ENCODE peak calls at places on chromosomes 6 and 20, in six cellular contexts. Q, P, X, R, V and Z are unnamed samples. For H3K27me3, the result is how much of the 10 kb centered on the place peaks cover.

GRCh38 chr20:35305682-35306556 is 13.7 kb upstream of the FAM83C start:
- DNase-seq in Q (no peak), P (peak), X (peak), R (peak), V (no peak), Z (peak)

GRCh38 chr6:14763616-14764015 is 482.3 kb upstream of the JARID2 start:
- DNase-seq in Q (no peak), P (no peak), X (no peak), R (no peak), V (no peak), Z (no peak)

GRCh38 chr20:20022498-20022897 is 5.3 kb downstream of the NAA20 start:
- DNase-seq in Q (no peak), P (no peak), X (no peak), R (no peak), V (no peak), Z (no peak)

GRCh38 chr20:49583669-49584417 is 15.9 kb upstream of the PTGIS start:
- DNase-seq in Q (no peak), P (peak), X (peak), R (peak), V (no peak), Z (no peak)

GRCh38 chr6:79601020-79601609 is 30.0 kb upstream of the SH3BGRL2 start:
- DNase-seq in Q (no peak), P (peak), X (no peak), R (peak), V (no peak), Z (no peak)

GRCh38 chr20:59779656-59780380 is 153.6 kb downstream of the SYCP2 start:
- DNase-seq in Q (no peak), P (no peak), X (peak), R (no peak), V (no peak), Z (peak)

GRCh38 chr20:1835126-1835525 is 60.1 kb upstream of the SIRPA start:
- DNase-seq in Q (no peak), P (no peak), X (no peak), R (no peak), V (no peak), Z (no peak)

GRCh38 chr20:4710106-4710475 is 11.6 kb upstream of the PRND start:
- DNase-seq in Q (no peak), P (no peak), X (no peak), R (no peak), V (no peak), Z (no peak)

GRCh38 chr20:40887100-40887499 is 141.5 kb upstream of the TOP1 start:
- DNase-seq in Q (no peak), P (no peak), X (no peak), R (no peak), V (no peak), Z (no peak)

GRCh38 chr6:126202689-126203088 is 137.2 kb upstream of the CENPW start:
- DNase-seq in Q (no peak), P (no peak), X (no peak), R (no peak), V (no peak), Z (no peak)

GRCh38 chr6:68559716-68560115 is 75.4 kb upstream of the ADGRB3 start:
- DNase-seq in Q (no peak), P (peak), X (no peak), R (no peak), V (peak), Z (no peak)

GRCh38 chr6:108781419-108782110 is 66.7 kb upstream of the ARMC2 start:
- DNase-seq in Q (no peak), P (peak), X (no peak), R (no peak), V (peak), Z (no peak)

GRCh38 chr6:45724511-45724910 is 291.1 kb downstream of the CLIC5 start:
- DNase-seq in Q (no peak), P (peak), X (no peak), R (peak), V (no peak), Z (no peak)

GRCh38 chr20:24581443-24582170 is 112.2 kb downstream of the SYNDIG1 start:
- DNase-seq in Q (no peak), P (no peak), X (no peak), R (no peak), V (no peak), Z (no peak)

DNA sequence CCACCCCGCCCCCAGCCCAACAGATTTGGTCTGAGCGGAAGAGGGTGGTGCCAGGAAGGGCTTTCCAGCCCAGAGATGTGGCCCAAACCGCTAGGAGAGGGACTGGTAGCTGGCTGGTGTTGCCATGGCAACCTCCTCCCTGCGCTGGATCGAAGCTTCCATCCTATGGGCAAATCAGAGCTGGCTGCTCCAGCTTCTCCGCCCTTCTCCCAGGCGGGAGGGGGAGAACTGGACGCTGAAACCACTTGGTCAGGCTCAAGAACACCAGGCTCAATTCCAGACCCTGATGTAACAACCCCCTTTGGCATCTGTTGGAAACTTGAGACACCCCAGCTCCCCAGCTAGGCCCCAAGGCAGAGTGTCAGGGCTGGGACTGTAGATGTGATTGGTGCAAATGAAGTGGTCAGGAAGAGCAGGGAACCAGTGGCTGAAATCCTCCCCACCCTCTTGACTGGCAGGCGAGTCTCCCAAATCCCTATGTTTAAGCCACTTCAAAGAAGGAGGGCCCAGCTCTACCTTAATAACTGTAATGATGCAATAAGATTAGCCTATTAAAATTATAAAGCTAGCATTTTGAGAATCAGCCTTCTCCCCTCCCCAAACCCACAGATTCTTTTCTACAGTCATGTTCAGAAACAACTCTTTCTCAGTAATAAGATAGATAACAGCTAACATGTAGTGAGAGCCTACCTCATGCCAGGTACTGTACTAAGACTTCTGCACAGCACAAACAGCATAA is 4.2 kb downstream of the RIMS4 start:
- DNase-seq in Q (no peak), P (peak), X (no peak), R (no peak), V (peak), Z (peak)
- H3K27me3 ChIP-seq in Q (under half), P (under half), X (under half), R (under half), V (under half), Z (under half)

DNA sequence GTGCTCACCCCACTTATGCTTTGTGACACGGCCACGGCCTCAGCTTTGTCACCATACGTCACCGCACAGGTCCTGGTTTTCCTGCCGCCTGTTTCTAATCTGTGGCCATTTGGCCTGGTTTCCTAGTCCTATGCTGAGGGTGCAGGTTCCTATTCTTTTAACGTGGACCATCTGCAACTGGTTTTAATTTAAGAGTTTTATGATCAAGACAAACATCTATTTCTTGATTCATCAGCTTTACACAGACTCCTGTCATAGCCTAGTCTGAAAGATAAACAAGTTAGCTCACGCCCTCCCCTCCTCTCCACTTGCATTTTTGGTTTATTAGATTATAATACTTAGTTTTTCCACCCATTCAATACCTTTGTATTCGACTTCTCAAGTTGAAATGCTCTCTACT is 97.5 kb upstream of the RPS6KA2 start:
- DNase-seq in Q (no peak), P (no peak), X (no peak), R (no peak), V (no peak), Z (no peak)
- H3K27me3 ChIP-seq in Q (under half), P (under half), X (under half), R (under half), V (under half), Z (under half)

GRCh38 chr6:153436346-153436745 is 305.3 kb upstream of the RGS17 start:
- DNase-seq in Q (no peak), P (no peak), X (no peak), R (no peak), V (peak), Z (no peak)
- H3K27me3 ChIP-seq in Q (under half), P (under half), X (under half), R (under half), V (under half), Z (under half)

DNA sequence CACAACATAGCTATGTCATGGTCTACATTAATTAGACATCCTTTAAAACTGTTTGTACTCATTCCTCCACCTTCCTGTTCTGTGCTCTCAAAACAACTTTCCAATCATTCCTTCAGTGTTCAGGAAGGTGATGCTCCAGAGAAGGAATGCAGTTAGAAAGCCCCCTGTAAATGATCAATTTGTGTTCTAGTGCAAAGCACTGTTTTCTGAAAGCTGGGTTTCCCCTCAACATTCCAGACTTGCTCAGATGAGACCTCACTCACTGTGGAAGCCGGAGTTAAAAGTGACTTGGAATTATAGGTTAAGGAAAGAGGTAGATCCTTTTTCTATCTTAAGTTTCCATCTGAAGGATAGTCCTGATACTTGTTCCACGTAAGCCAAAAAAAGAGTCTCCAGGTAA is 95.9 kb downstream of the BMP2 start:
- DNase-seq in Q (no peak), P (no peak), X (no peak), R (no peak), V (no peak), Z (no peak)
- H3K27me3 ChIP-seq in Q (under half), P (under half), X (under half), R (under half), V (under half), Z (under half)

GRCh38 chr20:44828640-44829039 is 18.3 kb upstream of the RIMS4 start:
- DNase-seq in Q (no peak), P (no peak), X (no peak), R (no peak), V (no peak), Z (no peak)
- H3K27me3 ChIP-seq in Q (under half), P (under half), X (under half), R (under half), V (under half), Z (under half)

GRCh38 chr20:62487564-62488086 is 11.8 kb upstream of the GATA5 start:
- DNase-seq in Q (no peak), P (no peak), X (peak), R (no peak), V (no peak), Z (no peak)

GRCh38 chr20:62487125-62487524 is 11.3 kb upstream of the GATA5 start:
- DNase-seq in Q (no peak), P (no peak), X (no peak), R (no peak), V (no peak), Z (no peak)

GRCh38 chr20:62488470-62488869 is 12.7 kb upstream of the GATA5 start:
- DNase-seq in Q (no peak), P (no peak), X (no peak), R (no peak), V (no peak), Z (no peak)

GRCh38 chr20:62489186-62489939 is 13.6 kb upstream of the GATA5 start:
- DNase-seq in Q (no peak), P (peak), X (no peak), R (no peak), V (no peak), Z (no peak)

DNA sequence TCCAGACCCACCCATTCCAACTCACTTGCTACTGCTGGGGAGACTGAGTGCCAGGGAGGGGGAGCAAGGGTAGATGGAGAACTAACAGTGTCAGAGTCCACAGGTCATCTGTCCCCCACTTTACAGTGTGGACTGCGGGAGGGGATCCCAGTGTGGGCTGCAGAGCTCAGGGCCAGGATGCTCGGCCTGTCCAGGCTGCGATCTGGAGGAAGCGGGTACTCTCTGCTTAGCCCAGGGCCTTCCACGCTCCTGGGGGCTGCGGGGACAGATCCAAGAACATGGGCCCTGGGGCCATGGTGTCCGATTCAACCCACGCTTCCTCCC is 14.1 kb upstream of the GATA5 start:
- DNase-seq in Q (no peak), P (no peak), X (no peak), R (no peak), V (no peak), Z (no peak)
- H3K27me3 ChIP-seq in Q (under half), P (under half), X (under half), R (half or more), V (under half), Z (under half)